ENCODE peak calls at places on chromosomes 13 and 19, in five cellular contexts. One of them, this sample, is unnamed.

GRCh38 chr13:18948012-18948663 is 233.5 kb downstream of the TUBA3C start:
- DNase-seq in brain microvascular endothelial cell: no peak
- DNase-seq in CD8-positive, alpha-beta T cell: no peak
- DNase-seq in tibial nerve: no peak
- DNase-seq in cardiac muscle cell: no peak
- DNase-seq in this sample: no peak

GRCh38 chr13:44050450-44051063 is 170.9 kb downstream of the LACC1 start:
- DNase-seq in tibial nerve: peak; percentile 15
- DNase-seq in CD8-positive, alpha-beta T cell: no peak
- DNase-seq in brain microvascular endothelial cell: peak; percentile 42
- DNase-seq in cardiac muscle cell: peak; percentile 54
- DNase-seq in this sample: no peak

GRCh38 chr13:80245162-80245733 is 95.7 kb downstream of the SPRY2 start:
- DNase-seq in cardiac muscle cell: no peak
- DNase-seq in tibial nerve: no peak
- DNase-seq in CD8-positive, alpha-beta T cell: no peak
- DNase-seq in brain microvascular endothelial cell: no peak
- DNase-seq in this sample: no peak

GRCh38 chr19:14786421-14786851 is 8.1 kb upstream of the ADGRE2 start:
- DNase-seq in brain microvascular endothelial cell: no peak
- DNase-seq in tibial nerve: no peak
- DNase-seq in CD8-positive, alpha-beta T cell: no peak
- DNase-seq in cardiac muscle cell: peak; percentile 57
- DNase-seq in this sample: no peak

GRCh38 chr19:2207991-2208860 is 27.9 kb downstream of the PLEKHJ1 start:
- DNase-seq in cardiac muscle cell: peak; percentile 57
- DNase-seq in CD8-positive, alpha-beta T cell: no peak
- DNase-seq in tibial nerve: peak; percentile 65
- DNase-seq in brain microvascular endothelial cell: peak; percentile 78
- DNase-seq in this sample: no peak

GRCh38 chr13:107360010-107360409 is 792.1 kb upstream of the ARGLU1 start:
- DNase-seq in tibial nerve: no peak
- DNase-seq in cardiac muscle cell: no peak
- DNase-seq in brain microvascular endothelial cell: no peak
- DNase-seq in CD8-positive, alpha-beta T cell: no peak
- DNase-seq in this sample: no peak

GRCh38 chr19:51195316-51195586 is 29.6 kb upstream of the CD33 start:
- DNase-seq in tibial nerve: no peak
- DNase-seq in CD8-positive, alpha-beta T cell: no peak
- DNase-seq in brain microvascular endothelial cell: no peak
- DNase-seq in cardiac muscle cell: no peak
- DNase-seq in this sample: no peak

GRCh38 chr13:99124695-99125334 is 75.8 kb upstream of the UBAC2 start:
- DNase-seq in brain microvascular endothelial cell: peak; percentile 41
- DNase-seq in CD8-positive, alpha-beta T cell: no peak
- DNase-seq in cardiac muscle cell: peak; percentile 75
- DNase-seq in tibial nerve: no peak
- DNase-seq in this sample: peak; percentile 5

GRCh38 chr19:17872251-17873001 is 681 bp downstream of the SLC5A5 start:
- DNase-seq in cardiac muscle cell: no peak
- DNase-seq in brain microvascular endothelial cell: no peak
- DNase-seq in CD8-positive, alpha-beta T cell: no peak
- DNase-seq in tibial nerve: no peak
- DNase-seq in this sample: no peak

GRCh38 chr13:49810464-49810824 is 18.0 kb upstream of the KPNA3 start:
- DNase-seq in tibial nerve: no peak
- DNase-seq in cardiac muscle cell: no peak
- DNase-seq in CD8-positive, alpha-beta T cell: no peak
- DNase-seq in brain microvascular endothelial cell: no peak
- DNase-seq in this sample: no peak

GRCh38 chr13:71876648-71877279 is 9.8 kb upstream of the DACH1 start:
- DNase-seq in brain microvascular endothelial cell: no peak
- DNase-seq in CD8-positive, alpha-beta T cell: no peak
- DNase-seq in cardiac muscle cell: no peak
- DNase-seq in tibial nerve: no peak
- DNase-seq in this sample: no peak

GRCh38 chr19:40224342-40225148 is 1.9 kb downstream of the CCNP start:
- DNase-seq in tibial nerve: no peak
- DNase-seq in cardiac muscle cell: no peak
- DNase-seq in CD8-positive, alpha-beta T cell: no peak
- DNase-seq in brain microvascular endothelial cell: no peak
- DNase-seq in this sample: peak; percentile 37

GRCh38 chr19:45901912-45902650 is at the start of gene MYPOP:
- DNase-seq in tibial nerve: peak; percentile 9
- DNase-seq in CD8-positive, alpha-beta T cell: no peak
- DNase-seq in cardiac muscle cell: no peak
- DNase-seq in brain microvascular endothelial cell: no peak
- DNase-seq in this sample: no peak

GRCh38 chr19:51824603-51825002 is 29.6 kb downstream of the FPR3 start:
- DNase-seq in brain microvascular endothelial cell: no peak
- DNase-seq in CD8-positive, alpha-beta T cell: no peak
- DNase-seq in tibial nerve: no peak
- DNase-seq in cardiac muscle cell: no peak
- DNase-seq in this sample: no peak

GRCh38 chr19:31518626-31519025 is 169.4 kb upstream of the TSHZ3 start:
- DNase-seq in CD8-positive, alpha-beta T cell: no peak
- DNase-seq in cardiac muscle cell: no peak
- DNase-seq in tibial nerve: no peak
- DNase-seq in brain microvascular endothelial cell: no peak
- DNase-seq in this sample: no peak

GRCh38 chr19:31519216-31519615 is 170.0 kb upstream of the TSHZ3 start:
- DNase-seq in tibial nerve: no peak
- DNase-seq in cardiac muscle cell: no peak
- DNase-seq in brain microvascular endothelial cell: no peak
- DNase-seq in CD8-positive, alpha-beta T cell: no peak
- DNase-seq in this sample: no peak

GRCh38 chr19:31517466-31518180 is 168.4 kb upstream of the TSHZ3 start:
- DNase-seq in cardiac muscle cell: no peak
- DNase-seq in tibial nerve: no peak
- DNase-seq in brain microvascular endothelial cell: no peak
- DNase-seq in CD8-positive, alpha-beta T cell: no peak
- DNase-seq in this sample: no peak

GRCh38 chr19:31516756-31517155 is 167.5 kb upstream of the TSHZ3 start:
- DNase-seq in CD8-positive, alpha-beta T cell: no peak
- DNase-seq in brain microvascular endothelial cell: no peak
- DNase-seq in cardiac muscle cell: no peak
- DNase-seq in tibial nerve: no peak
- DNase-seq in this sample: no peak

DNA sequence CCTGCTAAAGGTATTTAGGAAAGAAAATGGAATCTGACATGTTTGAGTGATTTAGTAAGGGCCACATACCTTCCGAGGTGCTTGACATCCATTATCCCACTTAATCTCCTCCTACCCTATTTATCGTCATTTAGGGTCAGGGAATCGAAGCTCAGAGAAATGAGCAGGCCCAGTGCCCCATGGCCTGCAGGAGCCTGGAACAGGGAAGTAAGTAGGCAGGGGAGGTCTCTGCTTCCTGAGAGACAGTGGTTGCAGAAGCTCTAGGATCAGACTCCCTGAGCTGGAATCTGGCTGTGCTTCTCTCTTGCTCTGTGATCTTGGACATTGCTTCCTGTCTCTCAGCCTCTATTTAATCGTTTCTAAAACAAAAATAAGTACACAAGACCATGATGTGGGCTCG is 169.0 kb upstream of the TSHZ3 start:
- DNase-seq in cardiac muscle cell: no peak
- DNase-seq in CD8-positive, alpha-beta T cell: no peak
- DNase-seq in brain microvascular endothelial cell: no peak
- DNase-seq in tibial nerve: no peak
- DNase-seq in this sample: no peak
- H3K27ac ChIP-seq in cardiac muscle cell: no peak overlapping the region
- H3K27ac ChIP-seq in CD8-positive, alpha-beta T cell: no peak overlapping the region
- H3K27ac ChIP-seq in brain microvascular endothelial cell: no peak overlapping the region
- H3K27ac ChIP-seq in tibial nerve: no peak overlapping the region
- H3K27ac ChIP-seq in this sample: no peak overlapping the region

GRCh38 chr19:13001166-13001501 is 5.9 kb downstream of the NFIX start:
- DNase-seq in CD8-positive, alpha-beta T cell: no peak
- DNase-seq in cardiac muscle cell: no peak
- DNase-seq in tibial nerve: peak; percentile 9
- DNase-seq in brain microvascular endothelial cell: no peak
- DNase-seq in this sample: no peak
- H3K27ac ChIP-seq in CD8-positive, alpha-beta T cell: no peak overlapping the region
- H3K27ac ChIP-seq in cardiac muscle cell: no peak overlapping the region
- H3K27ac ChIP-seq in tibial nerve: peak overlapping the region; percentile 80
- H3K27ac ChIP-seq in brain microvascular endothelial cell: no peak overlapping the region
- H3K27ac ChIP-seq in this sample: no peak overlapping the region

GRCh38 chr19:13040916-13041292 is 45.6 kb downstream of the NFIX start:
- DNase-seq in cardiac muscle cell: no peak
- DNase-seq in brain microvascular endothelial cell: no peak
- DNase-seq in tibial nerve: no peak
- DNase-seq in CD8-positive, alpha-beta T cell: no peak
- DNase-seq in this sample: no peak
- H3K27ac ChIP-seq in cardiac muscle cell: no peak overlapping the region
- H3K27ac ChIP-seq in brain microvascular endothelial cell: no peak overlapping the region
- H3K27ac ChIP-seq in tibial nerve: peak overlapping the region; percentile 29
- H3K27ac ChIP-seq in CD8-positive, alpha-beta T cell: no peak overlapping the region
- H3K27ac ChIP-seq in this sample: no peak overlapping the region

GRCh38 chr19:43465468-43466120 is at the start of gene LYPD3:
- DNase-seq in brain microvascular endothelial cell: no peak
- DNase-seq in CD8-positive, alpha-beta T cell: no peak
- DNase-seq in cardiac muscle cell: peak; percentile 43
- DNase-seq in tibial nerve: no peak
- DNase-seq in this sample: peak; percentile 66
- H3K27ac ChIP-seq in brain microvascular endothelial cell: no peak within 1 kb of the TSS
- H3K27ac ChIP-seq in CD8-positive, alpha-beta T cell: peak within 1 kb of the TSS; percentile 91
- H3K27ac ChIP-seq in cardiac muscle cell: no peak within 1 kb of the TSS
- H3K27ac ChIP-seq in tibial nerve: peak within 1 kb of the TSS; percentile 84
- H3K27ac ChIP-seq in this sample: peak within 1 kb of the TSS; percentile 75

GRCh38 chr19:34835952-34836351 is 62.9 kb upstream of the ZNF599 start:
- DNase-seq in CD8-positive, alpha-beta T cell: no peak
- DNase-seq in cardiac muscle cell: no peak
- DNase-seq in tibial nerve: no peak
- DNase-seq in brain microvascular endothelial cell: no peak
- DNase-seq in this sample: no peak

GRCh38 chr19:34838248-34838647 is 65.2 kb upstream of the ZNF599 start:
- DNase-seq in cardiac muscle cell: peak; percentile 40
- DNase-seq in tibial nerve: no peak
- DNase-seq in CD8-positive, alpha-beta T cell: no peak
- DNase-seq in brain microvascular endothelial cell: no peak
- DNase-seq in this sample: no peak

GRCh38 chr19:34837262-34837661 is 64.2 kb upstream of the ZNF599 start:
- DNase-seq in cardiac muscle cell: peak; percentile 33
- DNase-seq in tibial nerve: no peak
- DNase-seq in CD8-positive, alpha-beta T cell: no peak
- DNase-seq in brain microvascular endothelial cell: no peak
- DNase-seq in this sample: no peak

GRCh38 chr19:34841780-34842179 is 68.8 kb upstream of the ZNF599 start:
- DNase-seq in brain microvascular endothelial cell: no peak
- DNase-seq in tibial nerve: no peak
- DNase-seq in cardiac muscle cell: no peak
- DNase-seq in CD8-positive, alpha-beta T cell: no peak
- DNase-seq in this sample: no peak

DNA sequence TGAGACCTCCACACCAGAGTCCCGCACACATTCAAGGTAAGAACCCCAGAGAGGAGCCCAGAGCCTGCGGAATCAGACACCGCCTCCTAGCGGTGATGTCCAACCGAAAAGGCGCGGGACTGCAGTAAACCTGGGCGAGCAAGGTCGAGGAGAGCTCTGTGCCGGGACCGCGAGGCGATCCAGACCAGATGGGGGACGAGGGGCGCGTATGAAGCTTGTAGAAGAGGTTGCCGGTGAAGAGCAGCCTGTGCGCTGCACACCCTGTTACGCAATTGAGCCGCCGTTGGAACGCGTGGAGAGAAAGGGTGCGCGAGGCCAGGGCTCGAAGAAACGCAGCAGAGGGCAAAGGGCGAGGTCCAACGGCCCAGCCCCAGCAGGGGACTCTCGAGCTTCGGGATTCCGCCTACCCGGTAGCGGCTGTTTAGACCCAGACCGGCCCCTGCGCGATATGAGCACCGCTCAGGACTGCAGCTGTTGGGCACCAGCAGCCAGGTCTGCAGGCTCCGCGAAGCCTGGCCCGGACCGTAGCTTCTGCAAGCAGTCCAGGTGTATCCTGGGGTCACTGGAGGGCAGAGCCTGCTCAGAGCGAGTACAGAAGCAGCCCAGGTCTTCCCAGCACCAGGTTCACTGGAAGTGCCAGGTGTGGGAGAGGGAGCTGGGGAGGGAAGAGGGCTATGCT is 65.9 kb upstream of the ZNF599 start:
- DNase-seq in brain microvascular endothelial cell: no peak
- DNase-seq in tibial nerve: no peak
- DNase-seq in CD8-positive, alpha-beta T cell: no peak
- DNase-seq in cardiac muscle cell: peak; percentile 28
- DNase-seq in this sample: no peak
- H3K27ac ChIP-seq in brain microvascular endothelial cell: no peak overlapping the region
- H3K27ac ChIP-seq in tibial nerve: no peak overlapping the region
- H3K27ac ChIP-seq in CD8-positive, alpha-beta T cell: no peak overlapping the region
- H3K27ac ChIP-seq in cardiac muscle cell: no peak overlapping the region
- H3K27ac ChIP-seq in this sample: no peak overlapping the region